ENCODE peak calls at places on chromosomes 3 and 15, in nine cellular contexts. Y, W, V, M, E, H, Z, J and T are unnamed samples.

GRCh38 chr15:82043726-82044372 is 2.0 kb downstream of the MEX3B start:
- DNase-seq in Y (peak; percentile 62), W (peak; percentile 11), V (peak; percentile 50), M (peak; percentile 56), E (no peak), H (no peak), Z (no peak), J (no peak), T (no peak)

GRCh38 chr3:42635111-42635510 is 18.4 kb upstream of the ZBTB47 start:
- DNase-seq in Y (peak; percentile 28), W (no peak), V (no peak), M (no peak), E (no peak), H (peak; percentile 21), Z (no peak), J (no peak), T (peak; percentile 42)

GRCh38 chr3:53748512-53749271 is 97.5 kb downstream of the CHDH start:
- DNase-seq in Y (peak; percentile 59), W (no peak), V (no peak), M (no peak), E (no peak), H (no peak), Z (no peak), J (no peak), T (no peak)

GRCh38 chr15:98785796-98786581 is 137.7 kb downstream of the IGF1R start:
- DNase-seq in Y (peak; percentile 85), W (no peak), V (no peak), M (no peak), E (peak; percentile 38), H (no peak), Z (no peak), J (no peak), T (no peak)

GRCh38 chr3:190458040-190458439 is 8.3 kb upstream of the TMEM207 start:
- DNase-seq in Y (peak; percentile 45), W (no peak), V (no peak), M (no peak), E (no peak), H (peak; percentile 17), Z (no peak), J (peak; percentile 14), T (no peak)

GRCh38 chr15:96046620-96047240 is 283.8 kb upstream of the NR2F2 start:
- DNase-seq in Y (peak; percentile 5), W (no peak), V (no peak), M (no peak), E (no peak), H (no peak), Z (no peak), J (peak; percentile 60), T (no peak)

GRCh38 chr3:126936853-126937395 is 46.0 kb upstream of the PLXNA1 start:
- DNase-seq in Y (no peak), W (no peak), V (no peak), M (no peak), E (no peak), H (no peak), Z (no peak), J (peak; percentile 20), T (no peak)

GRCh38 chr3:126983653-126984390 is 907 bp downstream of the PLXNA1 start:
- DNase-seq in Y (peak; percentile 87), W (peak; percentile 44), V (no peak), M (peak; percentile 78), E (no peak), H (no peak), Z (peak; percentile 28), J (no peak), T (peak; percentile 55)

GRCh38 chr3:108388136-108389132 is 92.1 kb downstream of the HHLA2 start:
- DNase-seq in Y (no peak), W (no peak), V (no peak), M (no peak), E (no peak), H (no peak), Z (no peak), J (no peak), T (no peak)

GRCh38 chr15:69265347-69265955 is 33.3 kb upstream of the PAQR5 start:
- DNase-seq in Y (peak; percentile 57), W (no peak), V (no peak), M (no peak), E (no peak), H (peak; percentile 50), Z (no peak), J (peak; percentile 47), T (peak; percentile 48)

GRCh38 chr3:161556533-161556932 is 59.9 kb downstream of the OTOL1 start:
- DNase-seq in Y (no peak), W (no peak), V (no peak), M (peak; percentile 42), E (no peak), H (no peak), Z (no peak), J (no peak), T (no peak)

GRCh38 chr15:39265261-39265660 is 315.6 kb upstream of the THBS1 start:
- DNase-seq in Y (no peak), W (no peak), V (no peak), M (no peak), E (no peak), H (no peak), Z (no peak), J (no peak), T (no peak)

DNA sequence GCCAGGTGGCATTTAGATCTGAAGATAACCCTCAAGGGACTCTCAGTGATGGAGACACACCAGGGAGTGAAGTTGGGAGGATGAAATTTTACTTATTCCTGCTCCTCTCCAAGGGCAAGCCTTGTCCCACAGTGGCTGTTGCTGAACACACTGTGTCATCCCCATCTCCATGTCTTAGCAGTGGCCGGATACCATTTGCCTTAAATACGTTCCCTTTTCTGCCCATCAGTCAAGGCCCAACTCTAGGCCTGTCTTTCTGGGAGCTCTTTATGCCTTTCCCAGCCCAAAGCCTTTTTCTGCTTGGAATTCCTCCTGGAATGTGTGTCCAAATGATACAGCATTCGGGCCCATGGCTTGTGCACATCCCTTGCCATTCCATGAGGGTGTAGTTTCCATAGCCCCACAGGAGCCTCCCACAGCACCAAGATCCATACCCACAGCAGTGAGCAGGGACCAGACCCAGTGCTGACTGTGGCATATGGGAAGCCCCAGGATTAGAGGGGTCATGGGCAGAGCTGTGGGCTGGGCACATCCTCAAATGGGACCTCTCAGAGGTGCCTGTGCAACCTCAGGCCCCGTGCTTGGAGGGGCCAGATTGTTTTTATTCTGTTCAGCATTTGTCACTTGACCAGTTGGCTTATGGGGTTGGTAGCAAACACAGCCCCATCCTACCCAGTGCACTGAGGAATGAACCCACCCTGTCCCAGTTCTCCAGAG is 63.7 kb upstream of the PRR23C start:
- DNase-seq in Y (no peak), W (no peak), V (no peak), M (no peak), E (no peak), H (no peak), Z (no peak), J (no peak), T (no peak)
- TF ChIP-seq CTCF in Y (no peak), W (no peak), V (no peak), M (no peak), E (no peak), H (no peak), Z (no peak), J (no peak), T (no peak)

GRCh38 chr15:68210821-68211655 is 5.9 kb upstream of the CALML4 start:
- DNase-seq in Y (peak; percentile 90), W (peak; percentile 72), V (peak; percentile 81), M (peak; percentile 94), E (peak; percentile 69), H (peak; percentile 43), Z (peak; percentile 46), J (peak; percentile 47), T (peak; percentile 31)
- H3K4me3 ChIP-seq in Y (no peak overlapping the region), W (peak overlapping the region; percentile 18), V (no peak overlapping the region), M (no peak overlapping the region), E (no peak overlapping the region), H (peak overlapping the region; percentile 17), Z (no peak overlapping the region), J (peak overlapping the region; percentile 36), T (peak overlapping the region; percentile 9)

GRCh38 chr3:55896155-55896554 is 409.0 kb upstream of the WNT5A start:
- DNase-seq in Y (no peak), W (no peak), V (no peak), M (no peak), E (no peak), H (no peak), Z (no peak), J (no peak), T (no peak)

GRCh38 chr3:55899887-55900286 is 412.8 kb upstream of the WNT5A start:
- DNase-seq in Y (peak; percentile 73), W (no peak), V (no peak), M (no peak), E (no peak), H (peak; percentile 1), Z (peak; percentile 47), J (no peak), T (no peak)

GRCh38 chr3:55893045-55893664 is 406.0 kb upstream of the WNT5A start:
- DNase-seq in Y (no peak), W (no peak), V (no peak), M (no peak), E (no peak), H (no peak), Z (no peak), J (no peak), T (no peak)

GRCh38 chr3:55894605-55895004 is 407.5 kb upstream of the WNT5A start:
- DNase-seq in Y (no peak), W (no peak), V (no peak), M (no peak), E (no peak), H (no peak), Z (no peak), J (no peak), T (no peak)

DNA sequence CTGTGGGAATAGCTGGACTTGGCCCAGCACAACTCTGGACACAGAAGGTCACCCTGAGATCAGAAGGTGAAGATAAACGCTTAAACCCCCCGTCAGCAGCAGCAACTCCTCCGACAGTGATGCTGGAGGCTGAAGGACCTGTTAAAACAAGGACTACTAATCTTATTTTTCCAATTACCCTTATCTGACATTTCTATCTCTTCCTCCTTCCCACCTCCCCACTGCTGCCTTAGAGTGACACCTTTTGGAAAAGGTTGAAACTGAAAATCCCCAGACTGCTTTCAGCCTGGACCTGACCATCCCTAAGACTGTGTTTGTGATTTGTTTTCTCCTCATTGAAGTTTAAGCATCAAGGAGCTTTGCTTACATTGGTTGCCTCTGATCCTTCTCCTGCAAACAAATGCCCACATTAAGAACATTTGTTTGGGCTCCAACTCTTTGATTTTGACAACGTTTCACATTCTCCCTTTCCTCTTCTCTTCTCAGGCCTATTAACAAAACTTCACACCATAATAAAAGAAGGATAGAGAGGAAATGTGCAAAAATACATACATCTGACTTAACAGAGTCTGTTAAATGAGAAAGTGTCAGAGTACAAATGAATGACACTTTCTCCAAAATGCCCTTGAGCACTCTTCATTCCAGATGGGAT is 410.6 kb upstream of the WNT5A start:
- DNase-seq in Y (peak; percentile 64), W (no peak), V (no peak), M (peak; percentile 38), E (no peak), H (no peak), Z (peak; percentile 18), J (no peak), T (peak; percentile 42)
- TF ChIP-seq CTCF in Y (peak; percentile 83), W (no peak), V (no peak), M (peak; percentile 43), E (no peak), H (no peak), Z (peak; percentile 30), J (peak; percentile 50), T (peak; percentile 58)

DNA sequence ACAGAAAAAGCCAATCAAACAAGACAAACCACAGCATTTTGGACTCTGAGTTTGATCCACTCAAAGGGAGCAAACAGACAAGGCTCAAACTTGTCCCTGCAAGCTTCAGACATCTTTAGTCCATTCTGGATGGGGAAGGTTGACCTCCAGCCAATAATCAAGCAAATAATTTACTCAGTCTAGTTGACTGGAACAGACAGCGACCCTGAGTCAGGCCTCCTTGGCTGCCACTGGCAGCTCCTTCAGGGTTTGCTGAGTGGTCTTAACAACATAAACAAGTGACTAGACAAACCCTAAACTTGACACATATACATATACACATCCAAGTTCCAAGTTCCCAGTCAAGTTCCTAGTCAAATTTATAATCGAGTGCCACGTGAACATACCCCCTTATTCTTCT is 313.9 kb downstream of the POLQ start:
- DNase-seq in Y (no peak), W (no peak), V (no peak), M (no peak), E (no peak), H (no peak), Z (no peak), J (no peak), T (no peak)
- H3K4me3 ChIP-seq in Y (no peak overlapping the region), W (no peak overlapping the region), V (no peak overlapping the region), M (no peak overlapping the region), E (no peak overlapping the region), H (no peak overlapping the region), Z (no peak overlapping the region), J (no peak overlapping the region), T (no peak overlapping the region)